ENCODE peak calls at places on chromosomes 5 and 9, in five cellular contexts. T, L, Z, F and H are unnamed samples.

GRCh38 chr9:71826289-71826688 is 58.0 kb upstream of the CEMIP2 start:
- DNase-seq in T (no peak), L (no peak), Z (no peak), F (no peak), H (no peak)

GRCh38 chr5:42059778-42060464 is 134.8 kb downstream of the FBXO4 start:
- DNase-seq in T (no peak), L (no peak), Z (no peak), F (no peak), H (no peak)

GRCh38 chr5:68983959-68984358 is 109.9 kb upstream of the SLC30A5 start:
- DNase-seq in T (no peak), L (no peak), Z (no peak), F (no peak), H (no peak)

GRCh38 chr5:54263447-54263846 is 46.9 kb downstream of the ARL15 start:
- DNase-seq in T (peak), L (no peak), Z (no peak), F (no peak), H (no peak)

GRCh38 chr9:21684831-21685362 is 117.5 kb upstream of the MTAP start:
- DNase-seq in T (peak), L (no peak), Z (peak), F (peak), H (no peak)

GRCh38 chr5:11385901-11386293 is 518.3 kb downstream of the CTNND2 start:
- DNase-seq in T (no peak), L (peak), Z (no peak), F (no peak), H (peak)

GRCh38 chr5:170380361-170380951 is 8.7 kb downstream of the KCNMB1 start:
- DNase-seq in T (no peak), L (no peak), Z (no peak), F (no peak), H (no peak)

GRCh38 chr9:121819511-121820231 is 168.2 kb downstream of the DAB2IP start:
- DNase-seq in T (peak), L (no peak), Z (no peak), F (no peak), H (peak)

GRCh38 chr5:17127743-17128231 is 89.6 kb upstream of the BASP1 start:
- DNase-seq in T (peak), L (no peak), Z (peak), F (no peak), H (no peak)
- TF ChIP-seq JUN in T (peak), L (no peak), Z (peak), F (no peak), H (no peak)

GRCh38 chr5:39173069-39173468 is 46.3 kb downstream of the FYB1 start:
- DNase-seq in T (no peak), L (no peak), Z (no peak), F (no peak), H (no peak)

GRCh38 chr5:39175273-39175955 is 43.9 kb downstream of the FYB1 start:
- DNase-seq in T (no peak), L (no peak), Z (no peak), F (no peak), H (no peak)

GRCh38 chr5:39169081-39169480 is 50.3 kb downstream of the FYB1 start:
- DNase-seq in T (no peak), L (no peak), Z (no peak), F (no peak), H (no peak)

GRCh38 chr5:39171647-39172046 is 47.7 kb downstream of the FYB1 start:
- DNase-seq in T (no peak), L (no peak), Z (no peak), F (no peak), H (no peak)

GRCh38 chr5:39172593-39172992 is 46.8 kb downstream of the FYB1 start:
- DNase-seq in T (no peak), L (no peak), Z (no peak), F (no peak), H (no peak)
- TF ChIP-seq JUN in T (no peak), L (no peak), Z (no peak), F (no peak), H (no peak)

DNA sequence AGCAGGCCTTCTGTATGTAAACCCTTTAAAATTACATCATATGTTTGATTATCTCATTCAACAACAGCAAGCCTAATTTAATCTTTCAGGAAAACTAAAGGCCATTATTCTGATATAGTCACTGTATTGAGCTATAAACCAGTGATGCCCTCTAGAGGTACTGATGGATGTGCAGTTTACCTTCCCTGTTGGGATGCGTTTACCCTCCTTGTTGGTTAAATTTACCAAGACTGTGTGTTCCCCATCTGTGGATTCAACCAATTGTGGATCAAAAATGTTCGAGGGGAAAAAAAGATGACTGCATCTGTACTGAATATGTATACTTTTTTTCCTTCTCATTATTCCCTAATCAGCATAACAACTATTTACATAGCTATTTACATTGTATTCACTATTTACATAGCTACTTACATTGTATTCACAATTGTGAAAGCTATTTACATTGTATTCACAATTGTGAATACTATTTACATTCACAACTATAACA is 3.7 kb upstream of the BAAT start:
- DNase-seq in T (no peak), L (no peak), Z (no peak), F (peak), H (no peak)
- TF ChIP-seq JUN in T (no peak), L (no peak), Z (no peak), F (no peak), H (no peak)

GRCh38 chr9:86945868-86946711 is 1.2 kb downstream of the GAS1 start:
- DNase-seq in T (peak), L (peak), Z (peak), F (no peak), H (peak)

GRCh38 chr9:86944974-86945867 is 2.1 kb downstream of the GAS1 start:
- DNase-seq in T (no peak), L (peak), Z (no peak), F (no peak), H (peak)

GRCh38 chr9:86948153-86948929 is 1.0 kb upstream of the GAS1 start:
- DNase-seq in T (peak), L (peak), Z (peak), F (peak), H (peak)

GRCh38 chr9:86947146-86948081 is at the start of gene GAS1:
- DNase-seq in T (peak), L (peak), Z (peak), F (no peak), H (peak)

GRCh38 chr9:86946712-86947145 is 577 bp downstream of the GAS1 start:
- DNase-seq in T (peak), L (peak), Z (peak), F (no peak), H (no peak)
- TF ChIP-seq JUN in T (no peak), L (no peak), Z (no peak), F (no peak), H (no peak)

GRCh38 chr5:149166128-149166527 is 24.8 kb downstream of the ABLIM3 start:
- DNase-seq in T (no peak), L (no peak), Z (no peak), F (no peak), H (no peak)

GRCh38 chr5:149160291-149160787 is 19.0 kb downstream of the ABLIM3 start:
- DNase-seq in T (no peak), L (no peak), Z (no peak), F (no peak), H (no peak)

GRCh38 chr5:149161026-149161687 is 19.9 kb downstream of the ABLIM3 start:
- DNase-seq in T (no peak), L (no peak), Z (no peak), F (peak), H (no peak)

GRCh38 chr5:149166591-149167100 is 25.4 kb downstream of the ABLIM3 start:
- DNase-seq in T (no peak), L (no peak), Z (no peak), F (no peak), H (no peak)

GRCh38 chr5:149162401-149163084 is 21.2 kb downstream of the ABLIM3 start:
- DNase-seq in T (no peak), L (no peak), Z (no peak), F (peak), H (no peak)
- TF ChIP-seq JUN in T (no peak), L (no peak), Z (no peak), F (no peak), H (no peak)

DNA sequence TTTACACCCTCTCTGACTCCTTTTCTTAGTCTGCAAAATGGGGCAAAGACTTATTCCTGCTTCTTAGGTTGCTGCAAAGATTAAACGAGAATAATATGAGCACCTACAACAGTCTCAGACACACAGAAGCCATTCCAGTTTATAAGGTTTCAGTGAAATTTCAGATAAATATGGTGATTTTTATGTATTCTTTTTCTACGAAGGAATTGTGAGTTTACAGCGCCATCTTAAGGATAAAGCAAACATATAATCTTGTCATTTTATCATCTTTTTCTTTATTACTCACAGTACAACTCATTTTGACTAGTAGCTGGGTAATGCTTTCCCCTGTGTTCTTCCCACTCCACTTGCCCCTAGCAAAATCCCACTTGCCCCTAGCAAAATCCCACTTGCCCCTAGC is 29.2 kb upstream of the SMC5 start:
- DNase-seq in T (peak), L (no peak), Z (no peak), F (no peak), H (no peak)
- TF ChIP-seq JUN in T (no peak), L (no peak), Z (no peak), F (no peak), H (no peak)

DNA sequence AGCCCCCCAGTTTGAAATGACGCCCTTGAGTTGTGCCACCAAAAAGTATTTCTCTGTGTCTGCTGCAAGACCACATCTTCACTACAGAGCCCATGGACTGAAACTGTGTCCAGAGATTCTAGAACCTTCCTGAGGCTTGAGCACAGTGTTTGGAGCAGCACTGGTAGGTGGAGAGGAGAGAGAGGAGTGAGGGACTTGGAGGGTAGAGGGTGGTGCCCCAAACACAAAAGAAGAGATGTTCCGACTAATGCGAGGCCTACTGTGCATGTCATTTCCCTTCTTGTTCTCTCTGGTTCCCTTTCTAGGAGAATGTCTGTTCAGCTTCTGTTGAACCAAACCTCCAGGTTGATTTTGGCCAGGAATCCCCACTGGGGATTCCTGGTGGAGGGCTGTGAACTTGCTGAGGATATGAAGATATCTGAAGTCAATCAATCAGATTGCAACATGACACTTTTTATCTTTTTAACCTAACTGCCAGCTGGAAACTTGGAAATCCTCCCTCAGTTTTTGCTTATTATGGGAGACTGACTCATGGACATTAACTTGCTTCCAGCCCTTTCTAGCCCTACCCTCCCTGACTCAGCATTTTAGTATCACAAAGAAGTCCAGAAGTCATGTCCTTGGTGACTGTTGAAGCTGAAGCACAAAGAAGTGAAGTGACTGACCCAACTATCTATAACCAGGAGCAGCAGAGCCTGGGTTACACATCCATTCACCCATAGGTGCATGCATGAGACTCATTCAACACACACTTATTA is 154.5 kb downstream of the NR3C1 start:
- DNase-seq in T (no peak), L (no peak), Z (no peak), F (peak), H (no peak)
- TF ChIP-seq JUN in T (no peak), L (no peak), Z (no peak), F (no peak), H (no peak)

DNA sequence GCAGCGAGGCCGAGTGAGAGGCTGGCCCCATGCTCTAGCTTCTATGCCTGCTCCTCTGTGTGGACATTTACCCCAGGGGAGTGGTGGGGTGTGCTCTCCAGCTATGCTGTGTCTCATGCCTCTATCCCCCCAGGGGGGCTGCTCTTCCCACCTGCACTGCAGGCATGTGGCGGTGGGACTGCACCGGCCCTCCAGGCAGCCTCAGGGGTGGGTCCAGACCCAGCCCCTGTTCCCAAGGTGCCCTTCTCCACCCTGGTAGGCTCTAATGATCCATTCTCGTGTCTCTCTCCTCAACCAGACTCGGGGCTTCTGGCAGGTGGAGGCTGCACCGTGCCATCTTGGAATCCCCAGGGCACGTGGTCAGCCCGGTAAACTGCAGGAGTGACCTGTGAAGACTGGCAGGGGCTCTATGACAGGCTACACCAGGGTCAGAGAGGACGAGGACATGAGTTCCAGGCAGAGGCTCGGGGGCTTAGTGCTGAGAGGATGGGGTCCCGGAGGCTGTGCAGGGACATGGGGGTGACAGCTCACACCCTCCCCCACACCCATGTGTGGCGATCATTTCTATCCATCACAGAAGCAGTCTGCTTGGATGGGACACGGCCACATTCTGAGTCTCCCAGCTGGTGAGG is 22.7 kb upstream of the COL5A1 start:
- DNase-seq in T (no peak), L (no peak), Z (no peak), F (no peak), H (peak)
- TF ChIP-seq JUN in T (no peak), L (no peak), Z (no peak), F (no peak), H (no peak)